ENCODE peak calls at places on chromosomes 5 and 9, in six cellular contexts. M, G, C, T, X and Z are unnamed samples.

GRCh38 chr5:158068964-158069363 is 210.0 kb upstream of the CLINT1 start:
- DNase-seq in X (no peak), M (no peak), G (no peak), T (no peak), C (no peak), Z (no peak)

GRCh38 chr5:143499480-143500114 is 96.1 kb upstream of the NR3C1 start:
- DNase-seq in C (no peak), T (no peak), X (no peak), G (no peak), M (no peak), Z (no peak)

GRCh38 chr9:5453673-5454072 is 3.3 kb downstream of the CD274 start:
- DNase-seq in C (no peak), M (no peak), X (no peak), G (no peak), T (no peak), Z (no peak)

GRCh38 chr9:12934515-12935301 is 159.9 kb downstream of the LURAP1L start:
- DNase-seq in M (no peak), X (no peak), C (no peak), G (no peak), T (no peak), Z (no peak)

GRCh38 chr5:128838631-128839030 is 126.7 kb upstream of the SLC27A6 start:
- DNase-seq in T (no peak), X (no peak), M (no peak), G (no peak), C (no peak), Z (peak)

GRCh38 chr5:95859327-95860060 is 37.0 kb upstream of the GLRX start:
- DNase-seq in X (no peak), C (no peak), T (no peak), G (peak), M (peak), Z (no peak)

GRCh38 chr5:163913548-163913947 is 408.1 kb downstream of the MAT2B start:
- DNase-seq in T (no peak), G (no peak), X (no peak), M (no peak), C (no peak), Z (no peak)

GRCh38 chr5:127294829-127295228 is 4.2 kb downstream of the MEGF10 start:
- DNase-seq in C (no peak), T (no peak), M (no peak), G (no peak), X (no peak), Z (no peak)

GRCh38 chr5:61020415-61020814 is 75.4 kb downstream of the NDUFAF2 start:
- DNase-seq in C (no peak), M (no peak), X (no peak), T (peak), G (no peak), Z (no peak)

GRCh38 chr5:68872088-68872842 is 221.5 kb upstream of the SLC30A5 start:
- DNase-seq in G (no peak), X (no peak), C (no peak), T (no peak), M (no peak), Z (peak)

GRCh38 chr5:57349214-57349613 is 133.4 kb downstream of the ACTBL2 start:
- DNase-seq in X (no peak), M (no peak), G (no peak), T (no peak), C (no peak), Z (no peak)

GRCh38 chr9:115999498-115999897 is 154.1 kb upstream of the PAPPA start:
- DNase-seq in G (no peak), X (no peak), C (no peak), M (no peak), T (no peak), Z (no peak)

GRCh38 chr9:98521141-98521540 is 187.6 kb downstream of the GABBR2 start:
- DNase-seq in X (no peak), T (no peak), M (no peak), G (no peak), C (no peak), Z (no peak)

GRCh38 chr9:38063363-38063707 is 5.7 kb downstream of the SHB start:
- DNase-seq in T (no peak), G (no peak), M (no peak), X (no peak), C (no peak), Z (no peak)

GRCh38 chr5:36606052-36606436 is 362 bp upstream of the SLC1A3 start:
- DNase-seq in T (no peak), M (no peak), C (no peak), G (no peak), X (no peak), Z (no peak)

GRCh38 chr9:87256973-87257372 is 240.7 kb upstream of the DAPK1 start:
- DNase-seq in X (no peak), C (no peak), M (no peak), T (no peak), G (peak), Z (no peak)

GRCh38 chr5:130868186-130868821 is 296.8 kb downstream of the HINT1 start:
- DNase-seq in T (no peak), X (no peak), M (no peak), G (no peak), C (no peak), Z (peak)

GRCh38 chr9:715743-716400 is 125.6 kb upstream of the DMRT1 start:
- DNase-seq in X (no peak), T (no peak), G (no peak), M (no peak), C (no peak), Z (no peak)

GRCh38 chr9:137306546-137307254 is 4.6 kb upstream of the NRARP start:
- DNase-seq in T (peak), X (no peak), C (no peak), M (no peak), G (no peak), Z (no peak)

GRCh38 chr9:133477992-133478850 is 678 bp downstream of the SLC2A6 start:
- DNase-seq in T (peak), C (no peak), M (peak), X (no peak), G (peak), Z (no peak)

GRCh38 chr9:125774106-125774505 is 26.9 kb downstream of the PBX3 start:
- DNase-seq in T (no peak), G (no peak), M (no peak), X (no peak), C (no peak), Z (no peak)

GRCh38 chr5:10985711-10986110 is 224.7 kb upstream of the DAP start:
- DNase-seq in X (no peak), T (no peak), M (no peak), G (no peak), C (no peak), Z (no peak)

GRCh38 chr5:81856948-81857928 is 106.3 kb upstream of the SSBP2 start:
- DNase-seq in X (no peak), M (peak), C (no peak), T (peak), G (no peak), Z (peak)

GRCh38 chr9:79664375-79664825 is 92.6 kb downstream of the TLE4 start:
- DNase-seq in C (no peak), T (no peak), G (no peak), M (no peak), X (no peak), Z (no peak)

GRCh38 chr5:170151105-170151831 is 45.6 kb downstream of the FOXI1 start:
- DNase-seq in G (peak), X (no peak), C (no peak), M (peak), T (peak), Z (peak)

GRCh38 chr5:65837139-65837538 is 89.2 kb upstream of the ERBIN start:
- DNase-seq in G (no peak), M (no peak), X (no peak), C (no peak), T (no peak), Z (no peak)

GRCh38 chr5:57784106-57784505 is 301.5 kb upstream of the ACTBL2 start:
- DNase-seq in X (no peak), G (no peak), M (no peak), T (no peak), C (no peak), Z (no peak)

GRCh38 chr5:172123269-172123692 is 64.7 kb downstream of the STK10 start:
- DNase-seq in X (peak), M (peak), C (no peak), T (no peak), G (peak), Z (peak)

GRCh38 chr9:73143606-73144328 is 7.9 kb upstream of the ANXA1 start:
- DNase-seq in M (peak), T (no peak), G (peak), X (peak), C (no peak), Z (no peak)

GRCh38 chr9:16131269-16131668 is 578.4 kb downstream of the CCDC171 start:
- DNase-seq in M (no peak), G (no peak), T (no peak), C (no peak), X (no peak), Z (no peak)

GRCh38 chr5:151684690-151685361 is 1.9 kb downstream of the SPARC start:
- DNase-seq in T (no peak), C (no peak), G (peak), M (peak), X (no peak), Z (peak)

GRCh38 chr9:96567203-96567700 is 52.4 kb downstream of the CDC14B start:
- DNase-seq in X (no peak), C (peak), T (no peak), G (no peak), M (no peak), Z (no peak)

GRCh38 chr5:171205375-171205774 is 103.7 kb upstream of the TLX3 start:
- DNase-seq in C (no peak), G (no peak), T (no peak), X (no peak), M (no peak), Z (no peak)

GRCh38 chr5:1406681-1407640 is 38.3 kb downstream of the SLC6A3 start:
- DNase-seq in M (no peak), X (no peak), G (no peak), T (peak), C (no peak), Z (peak)

GRCh38 chr5:58156977-58157701 is 302.7 kb downstream of the PLK2 start:
- DNase-seq in G (no peak), C (no peak), M (peak), X (no peak), T (no peak), Z (peak)

GRCh38 chr5:180160822-180161221 is 48.2 kb downstream of the RASGEF1C start:
- DNase-seq in T (no peak), G (no peak), C (no peak), X (no peak), M (no peak), Z (no peak)

GRCh38 chr5:150400020-150400326 is 12.7 kb downstream of the CD74 start:
- DNase-seq in C (no peak), T (peak), M (no peak), X (no peak), G (no peak), Z (no peak)

GRCh38 chr5:58925627-58926545 is 343.0 kb downstream of the RAB3C start:
- DNase-seq in X (no peak), C (no peak), G (no peak), T (no peak), M (no peak), Z (no peak)